ENCODE peak calls at places on chromosome 6, in five cellular contexts. R is D721Med, S is progenitor cell of endocrine pancreas, J is neural crest cell, U is AG09319. I is an unnamed sample.

GRCh38 chr6:130632288-130632687 is 194.9 kb upstream of the SMLR1 start:
- DNase-seq in U (no peak), R (no peak), J (no peak), S (no peak), I (no peak)

GRCh38 chr6:97524846-97525245 is 241.8 kb upstream of the MMS22L start:
- DNase-seq in U (no peak), J (no peak), S (no peak), R (no peak), I (no peak)

GRCh38 chr6:142537612-142538478 is 236.0 kb downstream of the ADGRG6 start:
- DNase-seq in R (no peak), U (no peak), S (no peak), J (no peak), I (no peak)

GRCh38 chr6:156779206-156780116 is 2.3 kb downstream of the ARID1B start:
- DNase-seq in J (peak), U (no peak), R (no peak), S (peak), I (no peak)

GRCh38 chr6:17994019-17994418 is 6.6 kb upstream of the KIF13A start:
- DNase-seq in S (no peak), R (no peak), J (no peak), U (no peak), I (no peak)

GRCh38 chr6:5159162-5159561 is 74.0 kb downstream of the PPP1R3G start:
- DNase-seq in J (no peak), U (no peak), R (no peak), S (no peak), I (no peak)

GRCh38 chr6:17015551-17016381 is 86.1 kb upstream of the STMND1 start:
- DNase-seq in R (no peak), J (no peak), S (no peak), U (no peak), I (no peak)

GRCh38 chr6:34791842-34792604 is at the start of gene BLTP3A:
- DNase-seq in J (peak), R (peak), U (no peak), S (peak), I (no peak)

GRCh38 chr6:168949876-168950499 is 303.7 kb downstream of the THBS2 start:
- DNase-seq in R (no peak), U (no peak), S (no peak), J (no peak), I (no peak)

GRCh38 chr6:45613678-45614077 is 235.9 kb upstream of the SUPT3H start:
- DNase-seq in U (no peak), J (no peak), S (no peak), R (no peak), I (peak)

GRCh38 chr6:102766946-102767345 is 1373.4 kb downstream of the GRIK2 start:
- DNase-seq in J (no peak), S (no peak), R (no peak), U (no peak), I (no peak)

GRCh38 chr6:161333410-161333809 is 59.5 kb upstream of the AGPAT4 start:
- DNase-seq in R (no peak), J (no peak), S (no peak), U (no peak), I (no peak)

GRCh38 chr6:122405417-122405816 is 6.0 kb downstream of the HSF2 start:
- DNase-seq in R (no peak), U (no peak), S (no peak), J (no peak), I (no peak)

GRCh38 chr6:28673800-28674671 is 148.4 kb downstream of the GPX5 start:
- DNase-seq in S (peak), R (no peak), J (peak), U (peak), I (no peak)

GRCh38 chr6:135180458-135181332 is at the start of gene MYB:
- DNase-seq in U (no peak), J (peak), S (peak), R (peak), I (no peak)

GRCh38 chr6:35919085-35919826 is 1.6 kb downstream of the SRPK1 start:
- DNase-seq in U (no peak), S (no peak), J (no peak), R (no peak), I (no peak)

GRCh38 chr6:376823-377571 is 14.6 kb upstream of the IRF4 start:
- DNase-seq in S (no peak), R (no peak), J (no peak), U (no peak), I (no peak)

GRCh38 chr6:373031-373430 is 18.5 kb upstream of the IRF4 start:
- DNase-seq in U (no peak), J (no peak), R (no peak), S (no peak), I (no peak)

GRCh38 chr6:372336-372911 is 19.1 kb upstream of the IRF4 start:
- DNase-seq in J (no peak), R (no peak), S (no peak), U (no peak), I (no peak)

GRCh38 chr6:374956-375355 is 16.6 kb upstream of the IRF4 start:
- DNase-seq in R (no peak), U (no peak), J (no peak), S (no peak), I (no peak)

DNA sequence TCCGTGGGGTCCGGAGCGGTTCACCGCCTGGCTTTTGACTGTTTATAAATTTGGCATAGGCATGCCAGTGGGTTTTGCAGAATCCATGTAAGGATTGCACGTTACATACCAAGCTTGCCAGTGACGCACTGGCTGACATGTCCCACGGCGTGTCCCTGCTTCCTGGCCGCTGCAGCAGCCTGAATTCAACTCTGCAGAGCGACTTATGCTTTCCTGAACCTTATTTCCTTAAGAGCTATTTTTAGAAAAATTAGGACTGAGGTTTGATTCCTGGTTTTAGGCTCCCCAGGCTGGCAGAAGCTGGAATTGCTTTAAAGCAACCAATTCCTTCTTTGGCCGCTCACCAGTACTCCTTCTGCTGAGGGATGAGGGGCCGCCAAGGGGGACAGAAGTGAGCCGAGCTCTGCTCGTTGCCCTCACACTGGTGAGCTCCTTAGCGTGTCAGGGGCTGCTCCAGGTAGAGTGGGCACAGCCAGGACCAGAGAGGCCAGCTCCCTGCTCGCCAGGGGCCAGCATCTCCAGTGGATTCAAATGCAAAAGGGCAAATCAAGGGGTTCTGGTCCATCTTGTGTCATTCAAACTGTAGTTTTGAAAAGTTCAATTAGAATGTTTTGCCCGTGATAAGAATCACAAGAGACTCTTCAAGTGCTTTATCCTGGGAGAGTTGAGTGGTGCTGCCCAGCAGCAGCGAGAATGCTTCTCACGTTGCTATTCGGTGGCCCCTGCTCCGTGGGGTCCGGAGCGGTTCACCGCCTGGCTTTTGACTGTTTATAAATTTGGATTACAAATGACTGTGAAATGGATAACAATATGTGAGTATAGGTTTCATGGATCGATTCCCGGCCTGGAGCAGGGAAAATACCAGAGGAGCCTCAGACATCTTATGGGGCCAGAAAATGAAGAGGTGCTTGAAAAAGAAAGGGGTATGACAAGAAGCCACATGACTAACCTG is 17.5 kb upstream of the IRF4 start:
- DNase-seq in U (no peak), S (no peak), J (no peak), R (no peak), I (no peak)
- TF ChIP-seq CTCF in U (peak), S (no peak), J (no peak), R (no peak), I (no peak)

DNA sequence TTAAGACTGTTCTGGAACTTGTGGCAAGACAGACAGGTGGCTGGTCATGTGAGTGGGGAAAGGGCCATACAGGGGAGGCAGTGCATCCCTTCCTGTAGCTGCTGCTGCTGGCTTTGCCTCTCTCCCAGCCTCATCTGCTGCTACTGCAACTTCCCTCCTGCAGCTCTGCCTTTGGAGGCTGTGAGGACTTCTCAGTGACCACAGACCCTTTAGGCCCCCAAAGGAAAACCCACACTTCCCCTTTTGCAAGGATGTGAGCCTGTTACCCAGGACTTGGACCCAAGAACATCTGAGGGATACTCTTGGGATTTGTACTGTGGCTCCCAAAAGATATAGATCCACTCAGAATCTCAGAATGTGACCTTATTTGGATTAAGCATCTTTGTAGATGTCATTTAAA is 91.0 kb downstream of the TMEM170B start:
- DNase-seq in U (no peak), R (no peak), J (no peak), S (no peak), I (no peak)
- TF ChIP-seq CTCF in U (no peak), R (no peak), J (no peak), S (no peak), I (no peak)

DNA sequence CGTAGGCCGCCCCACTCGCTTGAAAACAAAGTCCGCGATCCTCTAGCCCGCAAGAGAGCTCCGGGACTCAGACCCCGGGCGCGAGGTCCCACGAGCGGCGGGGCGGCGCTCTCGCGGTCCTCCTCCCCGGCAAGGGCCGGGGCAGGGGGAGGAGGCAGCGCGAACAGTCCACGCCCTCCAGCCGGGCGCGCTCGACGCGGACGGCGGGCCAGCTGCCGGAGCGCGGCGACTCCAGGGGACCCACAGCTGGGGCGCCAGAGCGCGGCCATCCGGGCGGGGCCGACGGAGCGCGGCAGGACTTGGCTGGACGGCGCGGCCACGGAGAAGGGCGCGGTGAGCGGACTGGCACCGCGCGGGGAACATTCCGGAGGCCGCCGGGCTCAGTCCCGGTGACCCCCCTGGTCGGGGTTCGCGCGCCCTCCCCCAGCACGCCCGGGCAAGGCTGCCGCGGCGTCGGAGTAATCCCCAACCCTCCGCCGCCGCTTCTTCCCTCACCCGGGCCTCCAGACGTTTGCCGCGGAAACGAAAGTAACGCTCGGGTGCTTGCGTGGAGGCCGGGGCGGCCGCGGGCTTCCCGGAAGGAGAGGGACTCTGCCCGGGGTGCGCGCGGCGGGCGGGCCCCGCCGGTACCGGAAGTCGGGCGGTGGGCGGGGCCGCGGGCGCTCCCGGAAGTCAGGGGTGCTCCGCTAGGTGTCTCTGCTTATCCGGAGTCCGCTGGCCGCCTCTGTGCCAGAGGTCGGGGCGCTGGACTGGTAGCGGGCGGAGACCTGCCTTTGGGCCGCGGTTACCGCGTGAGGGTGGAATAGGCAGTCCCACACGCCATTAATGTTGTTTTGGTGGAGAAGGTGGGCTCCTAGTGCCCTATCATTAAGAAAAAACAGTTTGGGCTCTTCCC is at the start of gene RIPK1:
- DNase-seq in R (peak), S (peak), J (peak), U (peak), I (peak)
- TF ChIP-seq CTCF in R (peak), S (peak), J (peak), U (peak), I (peak)

DNA sequence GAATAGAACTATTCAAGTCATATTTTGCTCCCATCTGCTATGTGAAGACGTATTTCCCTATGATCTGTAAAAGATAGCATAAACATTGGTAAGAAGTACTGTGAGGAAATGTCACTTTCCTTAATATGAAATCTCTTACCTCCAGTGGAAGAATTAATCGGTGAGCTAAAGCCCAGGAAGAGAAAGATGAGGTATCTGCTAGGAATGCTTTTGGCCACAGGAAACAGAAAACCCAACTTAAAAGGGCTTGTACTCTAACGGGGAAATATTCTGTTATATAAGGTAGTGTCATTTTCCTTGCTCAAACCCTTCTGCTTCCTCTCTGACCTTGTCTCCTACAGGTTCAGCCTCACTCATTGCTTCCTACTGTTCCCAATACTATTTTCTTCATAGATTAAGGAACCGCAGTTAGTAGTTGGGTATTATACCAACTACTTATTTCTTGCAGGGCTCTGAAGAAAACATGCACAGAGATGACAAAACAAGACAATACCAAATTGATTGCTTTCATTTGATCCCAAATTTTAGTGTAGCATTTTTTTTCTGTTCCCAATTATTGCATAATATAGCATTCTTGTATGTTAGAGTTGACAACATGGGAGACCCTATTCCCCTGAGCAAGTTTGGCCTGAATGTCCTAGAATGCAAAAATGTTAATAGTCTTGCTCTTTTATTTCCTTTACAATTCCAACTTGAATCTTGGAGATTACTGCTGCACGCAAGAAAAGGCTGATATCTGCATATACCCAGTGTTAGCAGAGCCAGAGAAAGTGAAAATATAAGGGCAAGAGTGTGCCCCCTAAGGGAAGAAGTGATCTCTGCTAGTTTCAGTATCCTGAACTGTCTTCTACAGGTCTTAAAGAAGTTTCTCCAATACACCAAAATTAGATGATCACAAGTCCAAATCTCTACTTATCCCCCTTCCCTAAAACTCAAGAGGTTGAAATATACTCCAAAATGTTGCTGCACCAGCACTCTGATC is 65.3 kb downstream of the AFG1L start:
- DNase-seq in U (no peak), R (no peak), S (no peak), J (no peak), I (no peak)
- TF ChIP-seq CTCF in U (no peak), R (peak), S (no peak), J (no peak), I (no peak)

DNA sequence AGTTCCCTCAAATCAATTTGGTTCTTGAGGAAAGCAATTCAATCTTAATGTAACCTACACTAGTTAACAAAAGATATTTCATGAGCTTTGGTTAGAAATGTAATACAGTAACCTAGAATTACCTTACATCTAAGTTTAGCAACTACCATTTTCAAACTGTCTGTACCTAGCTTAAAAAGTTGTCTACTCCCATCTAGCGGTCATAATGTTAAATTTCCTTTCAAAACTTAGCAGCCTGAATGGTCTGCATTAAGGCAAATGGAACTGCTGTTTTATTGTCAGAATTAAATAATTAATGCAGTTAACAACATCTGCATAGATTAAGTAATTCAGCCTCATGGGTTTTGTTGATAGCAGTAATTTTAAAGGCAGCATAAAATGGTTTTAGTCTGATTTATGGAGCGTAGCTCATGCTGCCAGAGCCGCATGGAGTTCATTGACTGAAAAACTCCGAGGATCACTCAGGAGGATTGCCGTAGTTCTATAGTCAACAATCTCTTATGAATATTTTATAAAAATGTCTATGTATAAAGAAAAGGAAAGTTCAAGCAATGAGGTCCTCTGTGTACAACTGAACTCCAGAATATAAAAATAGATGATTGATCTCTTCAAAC is 485.4 kb upstream of the MANEA start:
- DNase-seq in J (no peak), R (no peak), U (no peak), S (no peak), I (peak)
- TF ChIP-seq CTCF in J (peak), R (peak), U (peak), S (peak), I (peak)

DNA sequence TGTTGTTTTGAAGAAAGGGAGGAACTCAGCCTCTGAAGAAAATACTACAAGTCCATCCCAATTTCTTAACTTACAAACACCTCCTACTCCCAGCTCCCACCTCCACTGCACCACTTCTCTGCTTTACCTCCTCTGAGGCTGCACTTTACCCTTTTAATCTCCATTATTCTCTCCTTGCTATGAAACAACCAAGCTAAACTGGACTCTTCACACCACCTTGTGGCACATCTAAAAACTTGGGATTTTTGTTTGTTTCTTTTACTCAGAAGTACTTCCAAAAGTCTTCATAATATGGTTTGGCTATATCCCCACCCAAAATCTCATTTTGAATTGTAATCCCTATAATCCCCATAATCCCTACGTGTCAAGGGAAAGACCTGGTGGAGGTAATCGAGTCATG is 142.2 kb downstream of the MOXD1 start:
- DNase-seq in S (no peak), U (no peak), R (no peak), J (no peak), I (no peak)
- TF ChIP-seq CTCF in S (peak), U (peak), R (peak), J (peak), I (peak)

GRCh38 chr6:164099535-164099982 is 685.0 kb downstream of the QKI start:
- DNase-seq in R (no peak), S (no peak), U (no peak), J (peak), I (no peak)

GRCh38 chr6:164097056-164097455 is 682.5 kb downstream of the QKI start:
- DNase-seq in J (no peak), S (no peak), U (no peak), R (no peak), I (no peak)

GRCh38 chr6:164095056-164095455 is 680.5 kb downstream of the QKI start:
- DNase-seq in U (no peak), J (no peak), S (no peak), R (no peak), I (no peak)

GRCh38 chr6:164098857-164099534 is 684.5 kb downstream of the QKI start:
- DNase-seq in S (no peak), R (no peak), U (no peak), J (no peak), I (no peak)

GRCh38 chr6:164097557-164098398 is 683.3 kb downstream of the QKI start:
- DNase-seq in U (no peak), S (no peak), J (no peak), R (no peak), I (no peak)
- TF ChIP-seq CTCF in U (no peak), S (peak), J (no peak), R (no peak), I (no peak)

GRCh38 chr6:13428528-13429405 is 58.6 kb downstream of the GFOD1 start:
- DNase-seq in U (no peak), R (no peak), J (no peak), S (no peak), I (no peak)
- TF ChIP-seq CTCF in U (no peak), R (peak), J (no peak), S (no peak), I (no peak)

GRCh38 chr6:50815436-50816114 is 3.1 kb upstream of the TFAP2B start:
- DNase-seq in J (no peak), S (no peak), U (no peak), R (no peak), I (no peak)
- TF ChIP-seq CTCF in J (peak), S (peak), U (peak), R (peak), I (peak)

GRCh38 chr6:15643542-15643941 is 19.3 kb downstream of the DTNBP1 start:
- DNase-seq in J (no peak), R (no peak), S (no peak), U (no peak), I (no peak)

GRCh38 chr6:15638373-15638772 is 24.5 kb downstream of the DTNBP1 start:
- DNase-seq in S (no peak), J (no peak), U (no peak), R (no peak), I (no peak)

GRCh38 chr6:15644904-15645303 is 17.9 kb downstream of the DTNBP1 start:
- DNase-seq in R (no peak), J (no peak), S (no peak), U (no peak), I (no peak)

GRCh38 chr6:15642276-15642675 is 20.6 kb downstream of the DTNBP1 start:
- DNase-seq in R (no peak), S (no peak), U (no peak), J (no peak), I (no peak)
- TF ChIP-seq CTCF in R (no peak), S (peak), U (peak), J (peak), I (no peak)